ENCODE peak calls at places on chromosomes 12 and 14, in ten cellular contexts. One of them, this sample, is unnamed.

GRCh38 chr14:30345511-30345910 is 213.4 kb upstream of the G2E3 start:
- DNase-seq in mammary epithelial cell: no peak
- DNase-seq in GM06990: no peak
- DNase-seq in MM.1S: no peak
- DNase-seq in adrenal gland: no peak
- DNase-seq in IMR-90: no peak
- DNase-seq in mucosa of descending colon: no peak
- DNase-seq in activated B cell treated with CpG ODN at 0.5 μM for 24 hours: no peak
- DNase-seq in endothelial cell of umbilical vein: no peak
- DNase-seq in upper lobe of right lung: no peak
- DNase-seq in this sample: no peak

GRCh38 chr14:93078830-93079229 is 36.9 kb downstream of the ITPK1 start:
- DNase-seq in mammary epithelial cell: no peak
- DNase-seq in GM06990: no peak
- DNase-seq in MM.1S: no peak
- DNase-seq in adrenal gland: peak
- DNase-seq in IMR-90: peak
- DNase-seq in mucosa of descending colon: no peak
- DNase-seq in activated B cell treated with CpG ODN at 0.5 μM for 24 hours: no peak
- DNase-seq in endothelial cell of umbilical vein: no peak
- DNase-seq in upper lobe of right lung: no peak
- DNase-seq in this sample: no peak

GRCh38 chr12:80553316-80553715 is 109.3 kb downstream of the PTPRQ start:
- DNase-seq in mammary epithelial cell: peak
- DNase-seq in GM06990: no peak
- DNase-seq in MM.1S: no peak
- DNase-seq in adrenal gland: no peak
- DNase-seq in IMR-90: peak
- DNase-seq in mucosa of descending colon: no peak
- DNase-seq in activated B cell treated with CpG ODN at 0.5 μM for 24 hours: no peak
- DNase-seq in endothelial cell of umbilical vein: peak
- DNase-seq in upper lobe of right lung: no peak
- DNase-seq in this sample: no peak

GRCh38 chr12:60096727-60097126 is 500.9 kb downstream of the SLC16A7 start:
- DNase-seq in mammary epithelial cell: no peak
- DNase-seq in GM06990: no peak
- DNase-seq in MM.1S: no peak
- DNase-seq in adrenal gland: no peak
- DNase-seq in IMR-90: no peak
- DNase-seq in mucosa of descending colon: no peak
- DNase-seq in activated B cell treated with CpG ODN at 0.5 μM for 24 hours: no peak
- DNase-seq in endothelial cell of umbilical vein: no peak
- DNase-seq in upper lobe of right lung: no peak
- DNase-seq in this sample: no peak

GRCh38 chr12:21577516-21577915 is 27.1 kb downstream of the GYS2 start:
- DNase-seq in mammary epithelial cell: no peak
- DNase-seq in GM06990: no peak
- DNase-seq in MM.1S: no peak
- DNase-seq in adrenal gland: no peak
- DNase-seq in IMR-90: no peak
- DNase-seq in mucosa of descending colon: no peak
- DNase-seq in activated B cell treated with CpG ODN at 0.5 μM for 24 hours: no peak
- DNase-seq in endothelial cell of umbilical vein: no peak
- DNase-seq in upper lobe of right lung: no peak
- DNase-seq in this sample: no peak

GRCh38 chr12:118135788-118136558 is at the start of gene PEBP1:
- DNase-seq in mammary epithelial cell: peak
- DNase-seq in GM06990: peak
- DNase-seq in MM.1S: peak
- DNase-seq in adrenal gland: peak
- DNase-seq in IMR-90: peak
- DNase-seq in mucosa of descending colon: peak
- DNase-seq in activated B cell treated with CpG ODN at 0.5 μM for 24 hours: peak
- DNase-seq in endothelial cell of umbilical vein: peak
- DNase-seq in upper lobe of right lung: peak
- DNase-seq in this sample: peak

GRCh38 chr12:98725481-98726247 is 80.6 kb downstream of the APAF1 start:
- DNase-seq in mammary epithelial cell: peak
- DNase-seq in GM06990: no peak
- DNase-seq in MM.1S: peak
- DNase-seq in adrenal gland: peak
- DNase-seq in IMR-90: peak
- DNase-seq in mucosa of descending colon: no peak
- DNase-seq in activated B cell treated with CpG ODN at 0.5 μM for 24 hours: no peak
- DNase-seq in endothelial cell of umbilical vein: peak
- DNase-seq in upper lobe of right lung: no peak
- DNase-seq in this sample: peak

GRCh38 chr12:99302874-99303273 is 344.7 kb upstream of the GARIN6 start:
- DNase-seq in mammary epithelial cell: no peak
- DNase-seq in GM06990: no peak
- DNase-seq in MM.1S: no peak
- DNase-seq in adrenal gland: no peak
- DNase-seq in IMR-90: no peak
- DNase-seq in mucosa of descending colon: no peak
- DNase-seq in activated B cell treated with CpG ODN at 0.5 μM for 24 hours: no peak
- DNase-seq in endothelial cell of umbilical vein: no peak
- DNase-seq in upper lobe of right lung: no peak
- DNase-seq in this sample: no peak

GRCh38 chr12:52495385-52495784 is 2.3 kb upstream of the KRT6A start:
- DNase-seq in mammary epithelial cell: peak
- DNase-seq in GM06990: no peak
- DNase-seq in MM.1S: no peak
- DNase-seq in adrenal gland: no peak
- DNase-seq in IMR-90: no peak
- DNase-seq in mucosa of descending colon: no peak
- DNase-seq in activated B cell treated with CpG ODN at 0.5 μM for 24 hours: no peak
- DNase-seq in endothelial cell of umbilical vein: no peak
- DNase-seq in upper lobe of right lung: no peak
- DNase-seq in this sample: no peak

GRCh38 chr12:53983580-53984572 is 1.1 kb upstream of the HOXC10 start:
- DNase-seq in mammary epithelial cell: no peak
- DNase-seq in GM06990: no peak
- DNase-seq in MM.1S: no peak
- DNase-seq in adrenal gland: no peak
- DNase-seq in IMR-90: no peak
- DNase-seq in mucosa of descending colon: peak
- DNase-seq in activated B cell treated with CpG ODN at 0.5 μM for 24 hours: no peak
- DNase-seq in endothelial cell of umbilical vein: no peak
- DNase-seq in upper lobe of right lung: peak
- DNase-seq in this sample: no peak

GRCh38 chr12:39605996-39606395 is 13.6 kb downstream of the ABCD2 start:
- DNase-seq in mammary epithelial cell: peak
- DNase-seq in GM06990: no peak
- DNase-seq in MM.1S: no peak
- DNase-seq in adrenal gland: no peak
- DNase-seq in IMR-90: no peak
- DNase-seq in mucosa of descending colon: no peak
- DNase-seq in activated B cell treated with CpG ODN at 0.5 μM for 24 hours: no peak
- DNase-seq in endothelial cell of umbilical vein: no peak
- DNase-seq in upper lobe of right lung: no peak
- DNase-seq in this sample: no peak

GRCh38 chr14:104263671-104264358 is 125.4 kb downstream of the KIF26A start:
- DNase-seq in mammary epithelial cell: no peak
- DNase-seq in GM06990: no peak
- DNase-seq in MM.1S: no peak
- DNase-seq in adrenal gland: peak
- DNase-seq in IMR-90: no peak
- DNase-seq in mucosa of descending colon: no peak
- DNase-seq in activated B cell treated with CpG ODN at 0.5 μM for 24 hours: peak
- DNase-seq in endothelial cell of umbilical vein: no peak
- DNase-seq in upper lobe of right lung: peak
- DNase-seq in this sample: no peak

GRCh38 chr12:32482226-32482625 is 82.9 kb downstream of the FGD4 start:
- DNase-seq in mammary epithelial cell: no peak
- DNase-seq in GM06990: no peak
- DNase-seq in MM.1S: peak
- DNase-seq in adrenal gland: no peak
- DNase-seq in IMR-90: no peak
- DNase-seq in mucosa of descending colon: no peak
- DNase-seq in activated B cell treated with CpG ODN at 0.5 μM for 24 hours: no peak
- DNase-seq in endothelial cell of umbilical vein: peak
- DNase-seq in upper lobe of right lung: no peak
- DNase-seq in this sample: peak

GRCh38 chr12:103751171-103751570 is 89.9 kb downstream of the NT5DC3 start:
- DNase-seq in mammary epithelial cell: no peak
- DNase-seq in GM06990: no peak
- DNase-seq in MM.1S: no peak
- DNase-seq in adrenal gland: no peak
- DNase-seq in IMR-90: no peak
- DNase-seq in mucosa of descending colon: no peak
- DNase-seq in activated B cell treated with CpG ODN at 0.5 μM for 24 hours: no peak
- DNase-seq in endothelial cell of umbilical vein: no peak
- DNase-seq in upper lobe of right lung: no peak
- DNase-seq in this sample: no peak

GRCh38 chr14:95261616-95262510 is 57.8 kb downstream of the CLMN start:
- DNase-seq in mammary epithelial cell: peak
- DNase-seq in GM06990: no peak
- DNase-seq in MM.1S: no peak
- DNase-seq in adrenal gland: no peak
- DNase-seq in IMR-90: no peak
- DNase-seq in mucosa of descending colon: no peak
- DNase-seq in activated B cell treated with CpG ODN at 0.5 μM for 24 hours: no peak
- DNase-seq in endothelial cell of umbilical vein: no peak
- DNase-seq in upper lobe of right lung: no peak
- DNase-seq in this sample: no peak

GRCh38 chr12:52920937-52921336 is 16.1 kb upstream of the KRT8 start:
- DNase-seq in mammary epithelial cell: peak
- DNase-seq in GM06990: no peak
- DNase-seq in MM.1S: no peak
- DNase-seq in adrenal gland: no peak
- DNase-seq in IMR-90: peak
- DNase-seq in mucosa of descending colon: no peak
- DNase-seq in activated B cell treated with CpG ODN at 0.5 μM for 24 hours: no peak
- DNase-seq in endothelial cell of umbilical vein: no peak
- DNase-seq in upper lobe of right lung: no peak
- DNase-seq in this sample: no peak

GRCh38 chr12:23564454-23564853 is 385.0 kb downstream of the SOX5 start:
- DNase-seq in mammary epithelial cell: peak
- DNase-seq in GM06990: no peak
- DNase-seq in MM.1S: no peak
- DNase-seq in adrenal gland: no peak
- DNase-seq in IMR-90: no peak
- DNase-seq in mucosa of descending colon: no peak
- DNase-seq in activated B cell treated with CpG ODN at 0.5 μM for 24 hours: no peak
- DNase-seq in endothelial cell of umbilical vein: no peak
- DNase-seq in upper lobe of right lung: no peak
- DNase-seq in this sample: no peak

GRCh38 chr14:67423424-67423823 is 11.5 kb upstream of the PLEK2 start:
- DNase-seq in mammary epithelial cell: no peak
- DNase-seq in GM06990: no peak
- DNase-seq in MM.1S: no peak
- DNase-seq in adrenal gland: no peak
- DNase-seq in IMR-90: no peak
- DNase-seq in mucosa of descending colon: no peak
- DNase-seq in activated B cell treated with CpG ODN at 0.5 μM for 24 hours: no peak
- DNase-seq in endothelial cell of umbilical vein: no peak
- DNase-seq in upper lobe of right lung: no peak
- DNase-seq in this sample: no peak

DNA sequence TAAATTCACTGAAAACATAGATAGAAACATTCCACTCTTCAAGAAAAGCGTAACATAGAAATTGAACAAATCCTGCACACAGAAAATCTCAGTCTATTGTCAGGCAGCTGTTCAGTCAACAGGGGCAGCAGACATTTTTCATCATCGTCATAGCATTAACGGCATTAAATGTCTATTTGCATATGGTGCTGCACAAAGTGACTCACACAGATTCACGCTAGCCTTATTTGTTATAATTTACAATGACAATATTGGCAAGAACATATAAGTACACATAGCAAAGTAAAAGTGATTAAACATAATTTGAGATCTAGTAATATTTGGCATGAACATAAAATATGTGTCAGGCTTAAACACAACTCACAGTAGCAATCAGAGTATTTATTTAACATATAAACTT is 95.7 kb downstream of the CEP128 start:
- DNase-seq in mammary epithelial cell: no peak
- DNase-seq in GM06990: no peak
- DNase-seq in MM.1S: no peak
- DNase-seq in adrenal gland: no peak
- DNase-seq in IMR-90: no peak
- DNase-seq in mucosa of descending colon: no peak
- DNase-seq in activated B cell treated with CpG ODN at 0.5 μM for 24 hours: no peak
- DNase-seq in endothelial cell of umbilical vein: no peak
- DNase-seq in upper lobe of right lung: no peak
- DNase-seq in this sample: no peak
- TF ChIP-seq CTCF in mammary epithelial cell: no peak
- TF ChIP-seq CTCF in GM06990: no peak
- TF ChIP-seq CTCF in MM.1S: no peak
- TF ChIP-seq CTCF in adrenal gland: no peak
- TF ChIP-seq CTCF in IMR-90: no peak
- TF ChIP-seq CTCF in mucosa of descending colon: no peak
- TF ChIP-seq CTCF in activated B cell treated with CpG ODN at 0.5 μM for 24 hours: no peak
- TF ChIP-seq CTCF in endothelial cell of umbilical vein: no peak
- TF ChIP-seq CTCF in upper lobe of right lung: no peak
- TF ChIP-seq CTCF in this sample: no peak

DNA sequence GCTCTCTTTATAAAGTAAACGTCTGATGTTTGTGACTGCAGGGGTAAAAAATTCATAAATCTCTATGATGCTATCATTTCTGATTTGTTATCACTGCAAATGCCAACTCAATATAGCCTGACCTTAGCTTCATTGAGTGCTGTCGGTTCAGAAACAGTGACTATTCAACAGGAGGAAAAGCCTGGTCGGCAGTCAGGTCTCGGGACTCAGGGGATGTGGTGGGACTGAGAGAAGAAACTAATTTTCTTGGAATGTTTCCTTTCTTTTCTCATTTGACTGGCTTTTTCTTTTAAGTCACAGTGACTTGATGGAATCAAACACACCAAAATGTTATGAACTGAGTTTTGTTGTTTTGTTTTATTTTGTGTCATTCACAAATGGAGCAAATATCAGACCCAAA is 5.8 kb upstream of the RMST start:
- DNase-seq in mammary epithelial cell: no peak
- DNase-seq in GM06990: no peak
- DNase-seq in MM.1S: no peak
- DNase-seq in adrenal gland: no peak
- DNase-seq in IMR-90: no peak
- DNase-seq in mucosa of descending colon: no peak
- DNase-seq in activated B cell treated with CpG ODN at 0.5 μM for 24 hours: no peak
- DNase-seq in endothelial cell of umbilical vein: no peak
- DNase-seq in upper lobe of right lung: no peak
- DNase-seq in this sample: no peak
- TF ChIP-seq CTCF in mammary epithelial cell: no peak
- TF ChIP-seq CTCF in GM06990: no peak
- TF ChIP-seq CTCF in MM.1S: no peak
- TF ChIP-seq CTCF in adrenal gland: no peak
- TF ChIP-seq CTCF in IMR-90: no peak
- TF ChIP-seq CTCF in mucosa of descending colon: no peak
- TF ChIP-seq CTCF in activated B cell treated with CpG ODN at 0.5 μM for 24 hours: no peak
- TF ChIP-seq CTCF in endothelial cell of umbilical vein: no peak
- TF ChIP-seq CTCF in upper lobe of right lung: no peak
- TF ChIP-seq CTCF in this sample: no peak

GRCh38 chr14:77707355-77707723 is 484 bp downstream of the ALKBH1 start:
- DNase-seq in mammary epithelial cell: peak
- DNase-seq in GM06990: no peak
- DNase-seq in MM.1S: no peak
- DNase-seq in adrenal gland: peak
- DNase-seq in IMR-90: peak
- DNase-seq in mucosa of descending colon: no peak
- DNase-seq in activated B cell treated with CpG ODN at 0.5 μM for 24 hours: no peak
- DNase-seq in endothelial cell of umbilical vein: peak
- DNase-seq in upper lobe of right lung: no peak
- DNase-seq in this sample: peak
- TF ChIP-seq CTCF in mammary epithelial cell: peak
- TF ChIP-seq CTCF in GM06990: peak
- TF ChIP-seq CTCF in MM.1S: peak
- TF ChIP-seq CTCF in adrenal gland: peak
- TF ChIP-seq CTCF in IMR-90: peak
- TF ChIP-seq CTCF in mucosa of descending colon: no peak
- TF ChIP-seq CTCF in activated B cell treated with CpG ODN at 0.5 μM for 24 hours: no peak
- TF ChIP-seq CTCF in endothelial cell of umbilical vein: peak
- TF ChIP-seq CTCF in upper lobe of right lung: no peak
- TF ChIP-seq CTCF in this sample: no peak

GRCh38 chr12:97716356-97716755 is 253.8 kb downstream of the RMST start:
- DNase-seq in mammary epithelial cell: peak
- DNase-seq in GM06990: no peak
- DNase-seq in MM.1S: peak
- DNase-seq in adrenal gland: no peak
- DNase-seq in IMR-90: no peak
- DNase-seq in mucosa of descending colon: no peak
- DNase-seq in activated B cell treated with CpG ODN at 0.5 μM for 24 hours: no peak
- DNase-seq in endothelial cell of umbilical vein: no peak
- DNase-seq in upper lobe of right lung: no peak
- DNase-seq in this sample: no peak
- TF ChIP-seq CTCF in mammary epithelial cell: peak
- TF ChIP-seq CTCF in GM06990: peak
- TF ChIP-seq CTCF in MM.1S: peak
- TF ChIP-seq CTCF in adrenal gland: peak
- TF ChIP-seq CTCF in IMR-90: no peak
- TF ChIP-seq CTCF in mucosa of descending colon: no peak
- TF ChIP-seq CTCF in activated B cell treated with CpG ODN at 0.5 μM for 24 hours: no peak
- TF ChIP-seq CTCF in endothelial cell of umbilical vein: no peak
- TF ChIP-seq CTCF in upper lobe of right lung: peak
- TF ChIP-seq CTCF in this sample: peak

This sample was measured in GM13976.